ENCODE peak calls at places on chromosome 4, in eight cellular contexts. H is uterus, O is HCT116, I is adrenal gland, F is HepG2, Z is IMR-90, Y is H1, V is heart left ventricle. R is an unnamed sample.

GRCh38 chr4:61675464-61675863 is 475.3 kb downstream of the ADGRL3 start:
- DNase-seq in H (no peak), O (no peak), I (no peak), F (no peak), Z (no peak), Y (no peak), V (no peak), R (no peak)

GRCh38 chr4:147655639-147656038 is 28.3 kb downstream of the PRMT9 start:
- DNase-seq in H (no peak), O (no peak), I (no peak), F (no peak), Z (no peak), Y (no peak), V (no peak), R (no peak)

GRCh38 chr4:151716324-151716723 is 44.5 kb downstream of the GATB start:
- DNase-seq in H (no peak), O (no peak), I (no peak), F (no peak), Z (no peak), Y (no peak), V (no peak), R (no peak)

GRCh38 chr4:144645621-144646522 is at the start of gene HHIP:
- DNase-seq in H (peak; percentile 50), O (no peak), I (peak; percentile 46), F (peak; percentile 1), Z (peak; percentile 65), Y (no peak), V (peak; percentile 51), R (no peak)

GRCh38 chr4:152545088-152545487 is 9.2 kb upstream of the FBXW7 start:
- DNase-seq in H (no peak), O (no peak), I (no peak), F (no peak), Z (no peak), Y (no peak), V (no peak), R (no peak)

GRCh38 chr4:73415807-73416238 is 11.7 kb downstream of the ALB start:
- DNase-seq in H (no peak), O (no peak), I (no peak), F (peak; percentile 88), Z (no peak), Y (no peak), V (no peak), R (no peak)

GRCh38 chr4:45453258-45453841 is 670.5 kb downstream of the GABRG1 start:
- DNase-seq in H (no peak), O (no peak), I (no peak), F (peak; percentile 18), Z (no peak), Y (no peak), V (no peak), R (no peak)

GRCh38 chr4:37628977-37629609 is 57.1 kb downstream of the RELL1 start:
- DNase-seq in H (peak; percentile 52), O (peak; percentile 59), I (peak; percentile 76), F (no peak), Z (peak; percentile 87), Y (no peak), V (no peak), R (peak; percentile 46)

GRCh38 chr4:77938560-77938959 is 75.9 kb downstream of the MRPL1 start:
- DNase-seq in H (no peak), O (no peak), I (no peak), F (no peak), Z (no peak), Y (no peak), V (no peak), R (no peak)

GRCh38 chr4:123516576-123516975 is 120.0 kb downstream of the SPRY1 start:
- DNase-seq in H (no peak), O (no peak), I (no peak), F (no peak), Z (no peak), Y (no peak), V (no peak), R (no peak)

DNA sequence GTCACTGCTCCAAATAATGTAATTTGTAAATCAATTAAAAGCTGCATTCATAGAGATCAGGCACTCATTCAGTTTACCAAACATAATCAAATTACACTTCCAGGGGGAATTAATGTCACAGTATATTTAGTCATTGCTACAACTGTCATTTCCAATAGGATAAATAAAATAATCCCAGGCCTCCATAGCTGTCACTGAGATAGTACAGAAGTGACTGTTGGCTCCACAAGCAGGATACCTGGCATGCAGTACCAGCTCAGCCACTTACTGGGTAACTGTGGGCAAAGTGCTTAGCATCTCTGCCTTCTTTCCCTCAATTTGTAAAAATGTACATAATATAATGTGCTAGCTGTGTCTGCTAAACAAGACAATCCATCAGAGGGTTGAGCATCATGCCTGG is 128.1 kb downstream of the CAMK2D start:
- DNase-seq in H (no peak), O (no peak), I (no peak), F (no peak), Z (no peak), Y (no peak), V (no peak), R (no peak)
- TF ChIP-seq POLR2A in H (no peak), O (no peak), I (no peak), F (no peak), Z (no peak), Y (no peak), V (no peak), R (no peak)

GRCh38 chr4:8103421-8103820 is 55.2 kb downstream of the ABLIM2 start:
- DNase-seq in H (no peak), O (no peak), I (no peak), F (no peak), Z (no peak), Y (no peak), V (peak; percentile 48), R (no peak)
- H3K4me3 ChIP-seq in H (no peak overlapping the region), O (no peak overlapping the region), I (no peak overlapping the region), F (no peak overlapping the region), Z (no peak overlapping the region), Y (no peak overlapping the region), V (no peak overlapping the region), R (no peak overlapping the region)

GRCh38 chr4:168536448-168536847 is 39.6 kb downstream of the PALLD start:
- DNase-seq in H (no peak), O (peak; percentile 83), I (no peak), F (no peak), Z (no peak), Y (no peak), V (no peak), R (no peak)
- TF ChIP-seq POLR2A in H (no peak), O (peak; percentile 70), I (no peak), F (no peak), Z (no peak), Y (no peak), V (no peak), R (no peak)

DNA sequence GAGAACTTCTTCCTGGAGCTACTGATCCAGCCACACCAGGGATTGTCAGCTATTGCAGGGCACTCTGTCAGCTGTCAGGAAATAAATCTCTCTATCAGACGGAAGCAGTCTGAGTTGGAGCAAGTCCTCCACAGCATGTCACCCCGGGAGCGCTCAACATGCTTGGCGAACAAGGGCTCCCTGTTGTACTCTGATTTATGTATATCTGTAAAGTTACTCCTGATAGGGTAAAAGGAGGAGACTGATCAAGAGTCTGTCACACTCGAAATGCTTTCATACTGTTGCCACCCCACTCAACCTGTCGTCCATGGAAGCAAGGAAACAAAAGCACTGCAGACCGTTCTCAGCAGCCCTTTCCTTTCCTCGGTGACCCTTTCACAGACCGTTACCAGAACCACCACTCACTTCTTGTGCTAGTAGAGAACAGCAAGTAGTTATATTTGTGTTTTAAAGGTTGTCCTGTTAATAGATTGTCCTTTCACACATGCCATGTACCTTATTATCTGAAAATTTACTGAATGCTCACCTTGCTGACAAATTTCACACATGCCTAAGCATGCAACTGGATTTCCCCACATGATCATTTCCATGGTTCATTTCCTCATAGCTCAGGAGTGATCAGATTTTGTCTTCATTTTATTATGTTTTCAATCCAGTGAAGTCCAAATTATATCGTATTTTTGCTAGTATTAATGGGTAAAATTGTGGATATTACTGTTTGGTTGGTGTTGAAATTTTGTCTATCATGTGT is 2108.9 kb upstream of the TENM3 start:
- DNase-seq in H (no peak), O (no peak), I (peak; percentile 70), F (no peak), Z (no peak), Y (no peak), V (no peak), R (peak; percentile 13)
- H3K4me3 ChIP-seq in H (no peak overlapping the region), O (no peak overlapping the region), I (peak overlapping the region; percentile 27), F (no peak overlapping the region), Z (peak overlapping the region; percentile 21), Y (no peak overlapping the region), V (no peak overlapping the region), R (no peak overlapping the region)

DNA sequence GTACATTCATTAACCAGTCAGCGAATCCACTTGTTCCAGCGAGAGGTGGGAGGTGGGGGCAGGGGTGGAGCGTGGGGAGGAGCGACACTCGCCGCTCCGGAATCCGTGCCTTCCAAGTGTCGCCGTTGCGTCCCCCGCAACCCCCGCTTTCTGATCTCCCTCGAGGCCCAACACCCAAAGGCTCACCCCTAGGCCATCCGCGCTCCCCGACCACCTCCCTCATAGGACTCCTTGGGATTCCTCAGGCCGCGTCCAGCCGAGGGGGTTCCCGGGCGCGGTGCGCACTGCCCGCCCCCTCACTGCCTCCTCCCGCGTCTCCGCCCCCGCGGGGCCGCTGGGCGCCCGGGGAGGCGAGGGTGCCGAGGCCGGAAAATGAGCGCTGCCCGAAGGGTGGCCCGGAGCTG is 108.1 kb upstream of the STOX2 start:
- DNase-seq in H (no peak), O (no peak), I (no peak), F (no peak), Z (no peak), Y (no peak), V (no peak), R (no peak)
- TF ChIP-seq POLR2A in H (no peak), O (no peak), I (no peak), F (no peak), Z (no peak), Y (no peak), V (no peak), R (no peak)

GRCh38 chr4:41646862-41647261 is 101.7 kb downstream of the PHOX2B start:
- DNase-seq in H (no peak), O (no peak), I (no peak), F (no peak), Z (no peak), Y (no peak), V (no peak), R (no peak)

GRCh38 chr4:41644288-41644914 is 104.1 kb downstream of the PHOX2B start:
- DNase-seq in H (peak; percentile 56), O (no peak), I (peak; percentile 90), F (peak; percentile 3), Z (peak; percentile 16), Y (peak; percentile 67), V (peak; percentile 87), R (peak; percentile 58)

GRCh38 chr4:41645716-41646115 is 102.8 kb downstream of the PHOX2B start:
- DNase-seq in H (no peak), O (no peak), I (no peak), F (no peak), Z (no peak), Y (no peak), V (no peak), R (no peak)

GRCh38 chr4:41647368-41647767 is 101.2 kb downstream of the PHOX2B start:
- DNase-seq in H (no peak), O (no peak), I (no peak), F (no peak), Z (no peak), Y (no peak), V (no peak), R (no peak)

DNA sequence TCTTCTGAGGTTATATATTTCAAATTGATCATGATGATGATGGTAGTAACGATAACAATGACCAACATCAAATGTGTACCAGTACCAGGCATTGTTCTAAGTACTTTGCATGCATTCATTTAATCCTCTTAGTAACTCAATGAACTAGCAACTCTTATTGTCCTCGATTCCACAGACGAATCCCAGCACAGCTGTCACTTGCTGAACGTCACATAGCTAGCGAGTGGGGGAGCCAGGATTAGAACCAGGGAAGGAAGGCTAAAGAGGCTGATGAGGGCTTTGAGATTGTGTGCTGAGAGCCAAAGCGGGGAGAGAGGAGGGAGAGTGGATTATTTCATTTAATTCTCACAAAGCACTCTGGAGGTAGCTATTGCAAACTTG is 103.6 kb downstream of the PHOX2B start:
- DNase-seq in H (no peak), O (no peak), I (no peak), F (no peak), Z (no peak), Y (no peak), V (no peak), R (no peak)
- H3K4me3 ChIP-seq in H (no peak overlapping the region), O (no peak overlapping the region), I (no peak overlapping the region), F (no peak overlapping the region), Z (no peak overlapping the region), Y (no peak overlapping the region), V (no peak overlapping the region), R (no peak overlapping the region)

R was measured in lower leg skin.